ENCODE peak calls at places on chromosomes 3 and 15, in ten cellular contexts. I is pancreas, Z is H9, D is heart left ventricle, M is body of pancreas, W is GM12878, P is neuronal stem cell, A is esophagus squamous epithelium, E is heart right ventricle, S is A549. H is an unnamed sample. For H3K4me1, the result is how much of the 10 kb centered on the place peaks cover.

GRCh38 chr3:99313481-99313880 is 324.9 kb upstream of the COL8A1 start:
- DNase-seq in I (no peak), Z (no peak), D (no peak), M (no peak), W (no peak), P (no peak), A (no peak), E (no peak), S (no peak), H (no peak)

GRCh38 chr3:48514431-48515227 is 10.7 kb upstream of the SHISA5 start:
- DNase-seq in I (no peak), Z (no peak), D (no peak), M (no peak), W (no peak), P (no peak), A (no peak), E (no peak), S (no peak), H (no peak)

GRCh38 chr15:64780600-64781156 is 5.3 kb upstream of the RBPMS2 start:
- DNase-seq in I (no peak), Z (no peak), D (no peak), M (no peak), W (no peak), P (no peak), A (no peak), E (no peak), S (no peak), H (no peak)

GRCh38 chr3:160287666-160288065 is 62.4 kb downstream of the C3orf80 start:
- DNase-seq in I (no peak), Z (no peak), D (no peak), M (no peak), W (no peak), P (no peak), A (no peak), E (no peak), S (no peak), H (no peak)

GRCh38 chr3:77931272-77932009 is 891.5 kb downstream of the ROBO2 start:
- DNase-seq in I (no peak), Z (no peak), D (peak), M (no peak), W (no peak), P (no peak), A (no peak), E (peak), S (no peak), H (no peak)

GRCh38 chr3:99287876-99288275 is 350.5 kb upstream of the COL8A1 start:
- DNase-seq in I (no peak), Z (no peak), D (no peak), M (no peak), W (no peak), P (no peak), A (no peak), E (no peak), S (no peak), H (no peak)

GRCh38 chr3:71099997-71100719 is 483.4 kb downstream of the FOXP1 start:
- DNase-seq in I (no peak), Z (no peak), D (no peak), M (no peak), W (no peak), P (no peak), A (no peak), E (no peak), S (no peak), H (no peak)

GRCh38 chr3:66423791-66424190 is 77.0 kb downstream of the LRIG1 start:
- DNase-seq in I (no peak), Z (no peak), D (no peak), M (no peak), W (no peak), P (no peak), A (no peak), E (no peak), S (no peak), H (no peak)

GRCh38 chr3:52339612-52340011 is 23.5 kb downstream of the DNAH1 start:
- DNase-seq in I (peak), Z (peak), D (peak), M (peak), W (peak), P (peak), A (no peak), E (peak), S (peak), H (no peak)

GRCh38 chr3:186268616-186269448 is 93.2 kb downstream of the DGKG start:
- DNase-seq in I (no peak), Z (peak), D (no peak), M (no peak), W (no peak), P (no peak), A (no peak), E (no peak), S (peak), H (no peak)

GRCh38 chr3:184441202-184441900 is 61.5 kb downstream of the CHRD start:
- DNase-seq in I (no peak), Z (no peak), D (no peak), M (no peak), W (no peak), P (no peak), A (no peak), E (no peak), S (no peak), H (no peak)

GRCh38 chr15:63968700-63969099 is 77.6 kb downstream of the DAPK2 start:
- DNase-seq in I (no peak), Z (peak), D (no peak), M (no peak), W (no peak), P (no peak), A (no peak), E (no peak), S (no peak), H (no peak)

GRCh38 chr3:33579843-33580242 is 138.2 kb downstream of the CLASP2 start:
- DNase-seq in I (no peak), Z (no peak), D (no peak), M (no peak), W (no peak), P (no peak), A (no peak), E (no peak), S (no peak), H (no peak)
- H3K4me1 ChIP-seq in I (under half), Z (under half), D (under half), M (under half), W (under half), P (under half), A (under half), E (under half), S (half or more), H (under half)

DNA sequence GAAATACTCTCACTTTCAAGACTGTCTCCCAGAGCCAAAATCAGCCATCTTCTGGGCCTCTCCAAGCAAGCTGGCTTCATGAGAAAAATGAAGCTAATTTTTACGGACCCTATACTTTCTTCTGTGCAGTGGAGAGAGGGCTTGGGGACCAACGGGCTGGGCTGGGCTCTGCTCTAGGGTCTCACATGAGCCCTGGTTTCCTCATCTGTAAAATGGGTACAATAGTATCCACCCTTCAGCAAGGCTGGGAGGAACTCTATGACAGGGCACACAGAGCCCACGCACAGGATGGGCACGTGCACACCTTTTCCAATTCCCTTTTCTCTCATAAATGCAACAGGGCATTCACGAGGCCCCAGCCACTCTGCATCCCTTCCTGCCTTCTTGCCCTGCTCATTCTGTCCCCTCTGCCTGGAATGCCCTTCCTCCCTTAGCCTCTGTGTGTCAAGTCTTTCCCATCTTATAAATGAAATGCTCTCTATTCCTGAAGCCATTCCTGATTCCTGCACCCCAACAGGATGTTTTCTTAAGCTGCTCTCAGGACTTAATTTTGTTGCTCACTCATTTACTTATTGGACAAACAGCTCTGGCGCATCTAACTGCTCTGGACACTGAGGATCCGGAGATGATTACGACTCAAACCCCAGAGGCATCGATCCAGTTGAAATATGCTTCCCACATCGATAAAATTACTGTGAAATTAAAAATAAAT is 32.9 kb upstream of the SEC13 start:
- DNase-seq in I (no peak), Z (no peak), D (no peak), M (no peak), W (no peak), P (no peak), A (no peak), E (no peak), S (no peak), H (no peak)
- H3K4me1 ChIP-seq in I (under half), Z (under half), D (under half), M (under half), W (under half), P (under half), A (under half), E (under half), S (under half), H (under half)

GRCh38 chr3:32841341-32841740 is 23.5 kb downstream of the TRIM71 start:
- DNase-seq in I (no peak), Z (no peak), D (no peak), M (no peak), W (no peak), P (no peak), A (no peak), E (no peak), S (no peak), H (no peak)
- H3K4me1 ChIP-seq in I (under half), Z (under half), D (under half), M (under half), W (under half), P (under half), A (under half), E (under half), S (under half), H (under half)

DNA sequence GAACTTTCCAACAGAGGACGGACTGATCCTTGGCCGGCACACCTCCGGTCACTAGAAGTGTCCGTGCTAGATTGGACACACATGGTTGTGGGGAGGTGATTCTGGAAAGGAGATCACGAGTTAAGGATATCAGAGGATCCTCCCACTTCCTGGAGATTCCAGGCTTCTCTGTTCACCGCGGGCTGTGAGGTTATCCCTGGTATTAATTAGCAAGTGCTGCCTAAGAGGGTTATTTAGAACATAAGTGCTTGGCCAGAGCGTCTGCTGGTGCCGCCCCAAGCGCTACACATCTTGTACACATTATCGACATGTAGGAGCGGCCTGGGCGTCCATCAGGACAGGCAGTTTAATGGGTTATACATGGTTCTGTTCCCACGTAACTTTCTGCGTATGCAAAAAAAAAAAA is 78.3 kb downstream of the CPN2 start:
- DNase-seq in I (no peak), Z (no peak), D (peak), M (no peak), W (no peak), P (no peak), A (no peak), E (no peak), S (no peak), H (no peak)
- H3K4me1 ChIP-seq in I (under half), Z (under half), D (half or more), M (half or more), W (under half), P (under half), A (under half), E (half or more), S (under half), H (under half)

DNA sequence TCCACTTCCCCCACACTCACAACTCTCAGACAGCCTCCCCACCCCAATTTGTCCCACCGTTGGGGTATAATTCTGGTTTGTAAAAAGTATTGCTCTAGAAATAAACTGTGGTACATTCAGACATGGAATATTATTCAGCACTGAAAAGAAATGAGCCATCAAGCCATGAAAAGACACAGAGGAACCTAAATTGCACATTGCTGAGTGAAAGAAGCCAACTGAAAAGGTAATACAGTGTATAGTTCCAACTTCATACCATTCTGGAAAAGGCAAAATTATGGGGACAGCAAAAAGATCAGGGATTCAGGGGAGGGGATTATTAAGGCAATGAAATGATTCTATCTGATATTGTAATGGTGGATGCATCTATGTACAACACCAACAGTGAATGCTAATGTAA is 10.5 kb downstream of the ANXA2 start:
- DNase-seq in I (no peak), Z (no peak), D (no peak), M (no peak), W (no peak), P (no peak), A (no peak), E (no peak), S (no peak), H (no peak)
- H3K4me1 ChIP-seq in I (under half), Z (under half), D (half or more), M (under half), W (under half), P (under half), A (under half), E (half or more), S (half or more), H (under half)

GRCh38 chr3:30616347-30617027 is 10.1 kb downstream of the TGFBR2 start:
- DNase-seq in I (no peak), Z (no peak), D (no peak), M (no peak), W (no peak), P (no peak), A (no peak), E (no peak), S (no peak), H (no peak)

GRCh38 chr3:30614373-30614772 is 8.0 kb downstream of the TGFBR2 start:
- DNase-seq in I (no peak), Z (no peak), D (no peak), M (no peak), W (no peak), P (no peak), A (no peak), E (no peak), S (no peak), H (no peak)

GRCh38 chr3:30617069-30617468 is 10.7 kb downstream of the TGFBR2 start:
- DNase-seq in I (no peak), Z (no peak), D (no peak), M (no peak), W (no peak), P (no peak), A (no peak), E (no peak), S (no peak), H (no peak)

GRCh38 chr3:30614943-30615342 is 8.5 kb downstream of the TGFBR2 start:
- DNase-seq in I (no peak), Z (no peak), D (no peak), M (no peak), W (no peak), P (no peak), A (no peak), E (no peak), S (no peak), H (no peak)

DNA sequence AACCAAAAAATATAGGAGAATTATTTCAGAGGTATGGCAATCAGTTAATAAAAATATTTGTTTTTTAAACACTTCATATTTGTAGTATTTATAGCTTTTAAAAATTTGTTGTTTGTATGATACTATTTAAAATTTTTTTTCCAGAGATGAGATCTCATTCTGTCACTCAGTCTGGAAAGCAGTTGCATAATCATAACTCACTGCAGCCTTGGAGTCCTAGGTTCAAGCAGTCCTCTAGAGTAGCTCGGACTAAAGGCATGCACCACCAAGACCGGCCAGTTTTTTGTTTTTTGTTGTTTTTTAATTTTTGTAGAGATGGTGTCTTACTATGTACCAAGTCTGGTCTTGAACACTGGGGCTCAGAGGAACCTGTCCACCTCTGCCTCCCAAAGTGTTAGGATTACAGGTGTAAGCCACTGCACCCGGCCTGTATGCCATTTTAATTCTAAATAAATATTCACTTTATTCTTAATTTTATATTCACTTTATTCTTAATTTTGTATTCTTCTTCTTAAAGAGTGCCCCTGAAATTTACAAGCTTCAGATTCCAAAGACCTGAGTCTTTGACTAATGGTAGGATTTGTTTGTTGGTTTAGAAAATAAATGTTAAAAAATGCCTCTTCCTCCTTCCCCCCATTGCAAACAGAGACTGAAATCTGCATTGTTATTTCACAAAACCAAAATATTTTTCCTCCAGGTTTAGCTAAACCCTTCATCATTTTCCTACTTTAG is 9.4 kb downstream of the TGFBR2 start:
- DNase-seq in I (no peak), Z (no peak), D (no peak), M (no peak), W (no peak), P (no peak), A (no peak), E (no peak), S (no peak), H (no peak)
- H3K4me1 ChIP-seq in I (under half), Z (under half), D (half or more), M (half or more), W (under half), P (under half), A (under half), E (half or more), S (half or more), H (under half)